ENCODE peak calls at places on chromosome 14, in six cellular contexts. X, T, B, H, D and R are unnamed samples.

GRCh38 chr14:77003960-77004710 is 24.4 kb downstream of the IRF2BPL start:
- DNase-seq in D (no peak), X (peak; percentile 25), T (no peak), H (no peak), B (peak; percentile 52), R (no peak)

GRCh38 chr14:31090872-31091764 is 64.9 kb upstream of the STRN3 start:
- DNase-seq in D (no peak), T (no peak), X (peak; percentile 86), B (peak; percentile 88), H (peak; percentile 85), R (no peak)

GRCh38 chr14:88840926-88841325 is 16.5 kb downstream of the TTC8 start:
- DNase-seq in X (no peak), T (no peak), H (no peak), B (no peak), D (no peak), R (no peak)

GRCh38 chr14:94129758-94130414 is 482 bp upstream of the IFI27L2 start:
- DNase-seq in D (peak; percentile 38), B (peak; percentile 35), X (peak; percentile 75), T (no peak), H (peak; percentile 68), R (peak; percentile 26)

GRCh38 chr14:37753459-37753858 is 158.0 kb downstream of the TTC6 start:
- DNase-seq in X (no peak), D (no peak), B (no peak), T (no peak), H (peak; percentile 5), R (no peak)

GRCh38 chr14:61368061-61368710 is 46.8 kb downstream of the PRKCH start:
- DNase-seq in B (no peak), H (no peak), X (no peak), T (no peak), D (no peak), R (no peak)

GRCh38 chr14:74595006-74595735 is 16.9 kb downstream of the LTBP2 start:
- DNase-seq in H (no peak), B (no peak), X (no peak), T (no peak), D (no peak), R (peak; percentile 29)

GRCh38 chr14:92310776-92311375 is 12.1 kb upstream of the SLC24A4 start:
- DNase-seq in D (no peak), H (no peak), X (no peak), T (no peak), B (no peak), R (no peak)

GRCh38 chr14:58731465-58732330 is 93.9 kb downstream of the DACT1 start:
- DNase-seq in D (no peak), X (peak; percentile 93), T (no peak), H (peak; percentile 100), B (peak; percentile 96), R (peak; percentile 67)

GRCh38 chr14:71056168-71056567 is 148.9 kb downstream of the PCNX1 start:
- DNase-seq in B (no peak), D (no peak), T (no peak), X (no peak), H (no peak), R (no peak)

GRCh38 chr14:65790185-65790815 is 377.8 kb downstream of the FUT8 start:
- DNase-seq in X (no peak), H (no peak), D (no peak), T (no peak), B (no peak), R (no peak)